ENCODE peak calls at places on chromosomes 5 and 9, in ten cellular contexts. S is small intestine; I is fibroblast of gingiva; K is activated T-cell treated with anti-CD3 and anti-CD28 coated beads for 1 hour; M is GDM1; N is frontal cortex; G is ACHN; Z is NCI-H748 treated with DMSO at 0.1 percent for 48 hours; W is NCI-H2107; E is activated CD8-positive, alpha-beta memory T cell treated with anti-CD3 and anti-CD28 coated beads, Interleukin-2, amount 50 U/mL, for 4 hours. H is an unnamed sample.

GRCh38 chr5:151047814-151048425 is 27.5 kb downstream of the GPX3 start:
- DNase-seq in S (no peak), I (no peak), K (no peak), M (no peak), N (no peak), G (peak; percentile 31), Z (no peak), W (no peak), E (no peak), H (no peak)

GRCh38 chr5:178576591-178577351 is 13.4 kb downstream of the COL23A1 start:
- DNase-seq in S (no peak), I (no peak), K (no peak), M (no peak), N (no peak), G (no peak), Z (no peak), W (no peak), E (no peak), H (no peak)

GRCh38 chr5:1532384-1532783 is 8.6 kb upstream of the LPCAT1 start:
- DNase-seq in S (no peak), I (no peak), K (no peak), M (no peak), N (no peak), G (no peak), Z (no peak), W (no peak), E (no peak), H (no peak)

GRCh38 chr5:76710991-76711390 is 4.9 kb upstream of the F2R start:
- DNase-seq in S (no peak), I (peak; percentile 82), K (no peak), M (no peak), N (no peak), G (no peak), Z (no peak), W (no peak), E (no peak), H (no peak)

GRCh38 chr5:134100283-134101011 is 14.0 kb upstream of the TCF7 start:
- DNase-seq in S (peak; percentile 45), I (no peak), K (peak; percentile 69), M (no peak), N (no peak), G (peak; percentile 44), Z (no peak), W (no peak), E (peak; percentile 78), H (no peak)

GRCh38 chr5:7586499-7586898 is 190.6 kb downstream of the ADCY2 start:
- DNase-seq in S (no peak), I (no peak), K (no peak), M (no peak), N (no peak), G (no peak), Z (no peak), W (no peak), E (no peak), H (no peak)

GRCh38 chr9:10876333-10876732 is 263.5 kb upstream of the PTPRD start:
- DNase-seq in S (no peak), I (no peak), K (no peak), M (no peak), N (no peak), G (peak; percentile 5), Z (no peak), W (no peak), E (no peak), H (no peak)

GRCh38 chr5:103461223-103461622 is 101.4 kb downstream of the NUDT12 start:
- DNase-seq in S (no peak), I (peak; percentile 6), K (no peak), M (no peak), N (no peak), G (peak; percentile 90), Z (no peak), W (no peak), E (no peak), H (no peak)

GRCh38 chr5:126391386-126391785 is 31.8 kb upstream of the GRAMD2B start:
- DNase-seq in S (no peak), I (no peak), K (no peak), M (no peak), N (no peak), G (no peak), Z (no peak), W (no peak), E (no peak), H (no peak)

GRCh38 chr5:157571357-157571827 is 4.2 kb downstream of the ADAM19 start:
- DNase-seq in S (peak; percentile 23), I (no peak), K (peak; percentile 22), M (peak; percentile 74), N (no peak), G (no peak), Z (no peak), W (no peak), E (no peak), H (peak; percentile 85)

GRCh38 chr9:132773093-132773492 is 102.8 kb downstream of the GTF3C4 start:
- DNase-seq in S (no peak), I (no peak), K (no peak), M (no peak), N (no peak), G (no peak), Z (no peak), W (no peak), E (no peak), H (no peak)

GRCh38 chr9:112308576-112308975 is 24.8 kb downstream of the PTBP3 start:
- DNase-seq in S (peak; percentile 61), I (no peak), K (no peak), M (no peak), N (no peak), G (no peak), Z (peak; percentile 96), W (peak; percentile 30), E (no peak), H (no peak)

GRCh38 chr5:59296317-59297264 is 596.9 kb downstream of the PDE4D start:
- DNase-seq in S (peak; percentile 63), I (peak; percentile 25), K (no peak), M (no peak), N (no peak), G (peak; percentile 69), Z (no peak), W (no peak), E (no peak), H (no peak)

GRCh38 chr5:143311955-143312354 is 91.5 kb downstream of the NR3C1 start:
- DNase-seq in S (no peak), I (peak; percentile 2), K (no peak), M (no peak), N (no peak), G (no peak), Z (no peak), W (no peak), E (no peak), H (no peak)

GRCh38 chr5:14357441-14357840 is 214.3 kb downstream of the TRIO start:
- DNase-seq in S (no peak), I (no peak), K (no peak), M (no peak), N (no peak), G (no peak), Z (no peak), W (no peak), E (no peak), H (no peak)

GRCh38 chr9:3820643-3821042 is 294.8 kb upstream of the RFX3 start:
- DNase-seq in S (no peak), I (no peak), K (no peak), M (no peak), N (no peak), G (no peak), Z (no peak), W (no peak), E (no peak), H (no peak)

GRCh38 chr5:166746506-166746905 is 1544.9 kb upstream of the WWC1 start:
- DNase-seq in S (no peak), I (no peak), K (no peak), M (no peak), N (no peak), G (no peak), Z (no peak), W (no peak), E (no peak), H (no peak)

GRCh38 chr5:145497041-145497440 is 338.1 kb downstream of the PRELID2 start:
- DNase-seq in S (no peak), I (no peak), K (no peak), M (no peak), N (no peak), G (no peak), Z (no peak), W (no peak), E (no peak), H (no peak)

GRCh38 chr9:126886194-126886830 is 25.9 kb downstream of the ZBTB34 start:
- DNase-seq in S (no peak), I (no peak), K (no peak), M (no peak), N (no peak), G (no peak), Z (no peak), W (no peak), E (no peak), H (no peak)

GRCh38 chr5:131148835-131149234 is 16.2 kb downstream of the HINT1 start:
- DNase-seq in S (no peak), I (no peak), K (no peak), M (no peak), N (peak; percentile 34), G (no peak), Z (no peak), W (no peak), E (no peak), H (no peak)

GRCh38 chr9:19493174-19493811 is 84.5 kb downstream of the ACER2 start:
- DNase-seq in S (peak; percentile 39), I (peak; percentile 50), K (peak; percentile 9), M (no peak), N (no peak), G (peak; percentile 43), Z (peak; percentile 86), W (peak; percentile 41), E (peak; percentile 24), H (no peak)

H was measured in Peyer's patch.